ENCODE peak calls at places on chromosome 2, in six cellular contexts. P is mucosa of gallbladder; Y is stimulated activated CD8-positive, alpha-beta memory T cell treated with anti-CD3 and anti-CD28 coated beads, Interleukin-7, amount 100 ng/mL, for 24 hours; I is KBM-7; K is lower lobe of right lung; S is left colon. T is an unnamed sample.

GRCh38 chr2:120604767-120605166 is 130.9 kb upstream of the GLI2 start:
- DNase-seq in P (no peak), Y (no peak), I (no peak), K (peak; percentile 25), S (no peak), T (no peak)

GRCh38 chr2:220835563-220835962 is 736.5 kb downstream of the EPHA4 start:
- DNase-seq in P (no peak), Y (no peak), I (no peak), K (no peak), S (no peak), T (no peak)

GRCh38 chr2:113105047-113105446 is 22.4 kb upstream of the IL1RN start:
- DNase-seq in P (no peak), Y (no peak), I (no peak), K (no peak), S (no peak), T (no peak)

GRCh38 chr2:121058852-121059558 is 226.0 kb downstream of the TFCP2L1 start:
- DNase-seq in P (no peak), Y (no peak), I (no peak), K (no peak), S (no peak), T (no peak)

GRCh38 chr2:214130115-214130514 is 280.7 kb upstream of the VWC2L start:
- DNase-seq in P (no peak), Y (no peak), I (peak; percentile 32), K (no peak), S (no peak), T (no peak)

GRCh38 chr2:85539361-85540130 is 578 bp downstream of the MAT2A start:
- DNase-seq in P (peak; percentile 64), Y (peak; percentile 56), I (peak; percentile 80), K (peak; percentile 82), S (peak; percentile 79), T (peak; percentile 71)

GRCh38 chr2:63950414-63950813 is 68.8 kb downstream of the VPS54 start:
- DNase-seq in P (no peak), Y (no peak), I (no peak), K (no peak), S (no peak), T (no peak)

GRCh38 chr2:51695531-51695930 is 663.6 kb upstream of the NRXN1 start:
- DNase-seq in P (no peak), Y (no peak), I (no peak), K (no peak), S (no peak), T (no peak)

GRCh38 chr2:216918088-216918680 is 58.3 kb upstream of the TNP1 start:
- DNase-seq in P (no peak), Y (no peak), I (no peak), K (no peak), S (peak; percentile 6), T (no peak)

GRCh38 chr2:151251012-151251411 is 10.7 kb downstream of the RBM43 start:
- DNase-seq in P (no peak), Y (no peak), I (no peak), K (no peak), S (no peak), T (no peak)

GRCh38 chr2:215034154-215034553 is 104.3 kb downstream of the ABCA12 start:
- DNase-seq in P (no peak), Y (no peak), I (no peak), K (no peak), S (no peak), T (no peak)

GRCh38 chr2:40872580-40872979 is 420.7 kb upstream of the SLC8A1 start:
- DNase-seq in P (no peak), Y (no peak), I (peak; percentile 0), K (no peak), S (no peak), T (no peak)

T was measured in AML-193.